ENCODE peak calls at places on chromosome 11, in eight cellular contexts. K is DMS53; H is left cardiac atrium; N is tibial artery; J is cardiac septum; Q is NCI-H1092; X is stimulated activated CD4-positive, alpha-beta T cell treated with anti-CD3 and anti-CD28 coated beads, Interleukin-12 subunit alpha, Interleukin-12 subunit beta, amount 100 ng/mL, for 4 hours; F is NCI-H1105 treated with DMSO at 0.1 percent for 48 hours. S is an unnamed sample.

GRCh38 chr11:62832346-62833234 is at the start of gene TEX54:
- DNase-seq in K (peak; percentile 91), J (no peak), Q (no peak), H (peak; percentile 54), X (no peak), N (peak; percentile 80), F (no peak), S (peak; percentile 79)

GRCh38 chr11:69479591-69480271 is 1.7 kb upstream of the LINC01488 start:
- DNase-seq in K (no peak), H (peak; percentile 31), Q (no peak), J (no peak), F (no peak), X (no peak), N (peak; percentile 86), S (no peak)

GRCh38 chr11:128208329-128209220 is 378.8 kb downstream of the ETS1 start:
- DNase-seq in Q (peak; percentile 7), K (no peak), J (no peak), N (peak; percentile 71), H (peak; percentile 41), F (peak; percentile 51), X (no peak), S (no peak)

GRCh38 chr11:119525180-119525854 is 102.3 kb upstream of the THY1 start:
- DNase-seq in F (no peak), X (no peak), Q (no peak), J (no peak), H (peak; percentile 0), K (no peak), N (no peak), S (no peak)

GRCh38 chr11:2988996-2989395 is 3.1 kb downstream of the NAP1L4 start:
- DNase-seq in F (no peak), N (no peak), K (no peak), J (no peak), H (no peak), Q (no peak), X (no peak), S (no peak)

GRCh38 chr11:121936781-121937447 is 179.1 kb downstream of the BLID start:
- DNase-seq in K (no peak), F (no peak), N (no peak), Q (no peak), J (no peak), X (no peak), H (peak; percentile 24), S (no peak)

GRCh38 chr11:31643831-31644230 is 134.3 kb downstream of the ELP4 start:
- DNase-seq in N (no peak), Q (no peak), J (no peak), H (no peak), K (no peak), F (peak; percentile 30), X (no peak), S (no peak)

GRCh38 chr11:94417386-94417987 is 16.3 kb upstream of the GPR83 start:
- DNase-seq in K (peak; percentile 64), H (no peak), Q (no peak), N (no peak), J (no peak), X (no peak), F (peak; percentile 35), S (no peak)

GRCh38 chr11:83156150-83156995 is 558 bp upstream of the PCF11 start:
- DNase-seq in H (peak; percentile 99), N (peak; percentile 100), K (peak; percentile 100), Q (peak; percentile 100), F (peak; percentile 100), X (no peak), J (peak; percentile 99), S (peak; percentile 100)

GRCh38 chr11:11306855-11307254 is 46.2 kb downstream of the CSNK2A3 start:
- DNase-seq in J (no peak), K (no peak), X (no peak), F (no peak), Q (no peak), H (no peak), N (no peak), S (no peak)

GRCh38 chr11:12287009-12287373 is 90.4 kb upstream of the PARVA start:
- DNase-seq in N (peak; percentile 86), K (no peak), X (no peak), F (no peak), J (peak; percentile 76), H (peak; percentile 51), Q (no peak), S (peak; percentile 49)

GRCh38 chr11:126328001-126328390 is 24.1 kb downstream of the DCPS start:
- DNase-seq in Q (no peak), F (no peak), H (no peak), X (no peak), K (no peak), J (peak; percentile 27), N (no peak), S (no peak)

GRCh38 chr11:46976182-46976854 is 39.8 kb downstream of the CSTPP1 start:
- DNase-seq in J (no peak), Q (no peak), N (no peak), X (no peak), F (no peak), K (no peak), H (no peak), S (no peak)

GRCh38 chr11:123033895-123034294 is 28.0 kb downstream of the HSPA8 start:
- DNase-seq in Q (no peak), J (no peak), H (no peak), N (no peak), F (no peak), K (peak; percentile 30), X (no peak), S (no peak)

GRCh38 chr11:125376117-125376516 is 119.9 kb downstream of the FEZ1 start:
- DNase-seq in X (no peak), J (peak; percentile 87), N (peak; percentile 94), K (no peak), Q (peak; percentile 34), F (no peak), H (peak; percentile 79), S (no peak)

GRCh38 chr11:65945941-65946558 is 770 bp downstream of the TSGA10IP start:
- DNase-seq in J (no peak), F (no peak), X (no peak), H (no peak), N (no peak), Q (no peak), K (peak; percentile 50), S (no peak)

GRCh38 chr11:117953029-117953671 is 23.9 kb upstream of the TMPRSS13 start:
- DNase-seq in Q (no peak), F (no peak), K (no peak), J (no peak), X (no peak), N (no peak), H (no peak), S (no peak)

GRCh38 chr11:61683961-61684869 is 4.0 kb downstream of the DAGLA start:
- DNase-seq in H (no peak), Q (no peak), X (no peak), F (no peak), J (no peak), N (no peak), K (peak; percentile 55), S (no peak)

GRCh38 chr11:121723261-121723741 is 270.5 kb upstream of the SORL1-AS1 start:
- DNase-seq in Q (peak; percentile 80), X (no peak), F (no peak), N (peak; percentile 67), H (peak; percentile 46), J (no peak), K (no peak), S (no peak)

GRCh38 chr11:43521471-43521870 is 159.1 kb upstream of the HSD17B12 start:
- DNase-seq in Q (no peak), H (no peak), X (no peak), N (no peak), J (no peak), F (no peak), K (no peak), S (no peak)

GRCh38 chr11:128580612-128581011 is 6.7 kb downstream of the ETS1 start:
- DNase-seq in F (no peak), J (no peak), N (no peak), K (no peak), X (no peak), H (no peak), Q (no peak), S (no peak)

GRCh38 chr11:126589492-126589803 is 234.0 kb downstream of the ST3GAL4 start:
- DNase-seq in X (no peak), Q (no peak), N (no peak), F (no peak), H (no peak), J (no peak), K (no peak), S (no peak)

GRCh38 chr11:2587976-2588748 is 111.6 kb downstream of the KCNQ1OT1 start:
- DNase-seq in H (no peak), K (no peak), Q (no peak), X (no peak), J (peak; percentile 67), F (no peak), N (peak; percentile 53), S (peak; percentile 53)

GRCh38 chr11:48055292-48056132 is 75.2 kb downstream of the PTPRJ start:
- DNase-seq in J (no peak), Q (no peak), F (no peak), N (no peak), K (peak; percentile 6), H (no peak), X (peak; percentile 15), S (no peak)

GRCh38 chr11:58629857-58630256 is 7.4 kb downstream of the CNTF start:
- DNase-seq in F (peak; percentile 2), J (no peak), N (no peak), K (peak; percentile 48), X (no peak), H (no peak), Q (no peak), S (no peak)

GRCh38 chr11:43952401-43953342 is 10.2 kb downstream of the C11orf96 start:
- DNase-seq in K (peak; percentile 55), F (no peak), N (no peak), X (no peak), J (no peak), Q (no peak), H (no peak), S (no peak)

GRCh38 chr11:8011981-8012444 is 24.9 kb downstream of the EIF3F start:
- DNase-seq in X (no peak), N (no peak), K (no peak), Q (no peak), H (no peak), F (no peak), J (no peak), S (peak; percentile 32)

GRCh38 chr11:25562417-25562816 is 769.5 kb upstream of the ANO3 start:
- DNase-seq in Q (no peak), K (no peak), N (no peak), F (no peak), X (no peak), H (no peak), J (no peak), S (no peak)

GRCh38 chr11:121086866-121087265 is 14.2 kb upstream of the TECTA start:
- DNase-seq in F (no peak), N (no peak), Q (no peak), K (no peak), J (no peak), H (no peak), X (no peak), S (no peak)

GRCh38 chr11:93020248-93021088 is 51.0 kb downstream of the MTNR1B start:
- DNase-seq in F (peak; percentile 95), Q (no peak), K (no peak), J (no peak), H (no peak), X (no peak), N (no peak), S (no peak)

GRCh38 chr11:6757373-6757967 is 14.3 kb downstream of the OR2AG2 start:
- DNase-seq in X (peak; percentile 47), N (no peak), H (peak; percentile 44), J (no peak), Q (no peak), F (peak; percentile 45), K (peak; percentile 82), S (no peak)

GRCh38 chr11:11624206-11624605 is 2.4 kb upstream of the GALNT18 start:
- DNase-seq in H (no peak), X (no peak), J (no peak), N (no peak), K (no peak), F (no peak), Q (no peak), S (no peak)

GRCh38 chr11:2293396-2294339 is 8.1 kb downstream of the C11orf21 start:
- DNase-seq in N (peak; percentile 48), H (no peak), F (no peak), X (no peak), Q (no peak), J (peak; percentile 56), K (peak; percentile 40), S (no peak)

GRCh38 chr11:64265176-64266160 is 14.1 kb downstream of the PLCB3 start:
- DNase-seq in K (no peak), F (no peak), Q (no peak), J (no peak), N (no peak), X (no peak), H (no peak), S (no peak)

S was measured in suprapubic skin.